ENCODE peak calls at places on chromosomes 2 and 18, in nine cellular contexts. H is cardiac muscle cell, D is progenitor cell of endocrine pancreas, M is Peyer's patch, E is MCF 10A, A is choroid plexus epithelial cell, I is fibroblast of lung, J is AG09309, X is sigmoid colon. U is an unnamed sample.

GRCh38 chr2:217970206-217970605 is 32.6 kb downstream of the TNS1 start:
- DNase-seq in H (no peak), D (no peak), M (no peak), E (no peak), A (no peak), I (no peak), J (no peak), X (no peak), U (no peak)

GRCh38 chr2:158586491-158586890 is 129.7 kb downstream of the PKP4 start:
- DNase-seq in H (peak; percentile 74), D (no peak), M (no peak), E (peak; percentile 80), A (peak; percentile 96), I (peak; percentile 76), J (peak; percentile 44), X (no peak), U (no peak)

GRCh38 chr2:98946875-98947274 is 10.8 kb upstream of the CRACDL start:
- DNase-seq in H (no peak), D (no peak), M (no peak), E (no peak), A (no peak), I (no peak), J (no peak), X (no peak), U (no peak)

GRCh38 chr2:22826658-22827165 is 558.3 kb upstream of the KLHL29 start:
- DNase-seq in H (no peak), D (no peak), M (no peak), E (no peak), A (no peak), I (no peak), J (no peak), X (no peak), U (no peak)

GRCh38 chr18:55522011-55522410 is 66.0 kb downstream of the TCF4 start:
- DNase-seq in H (peak; percentile 38), D (no peak), M (peak; percentile 58), E (peak; percentile 23), A (peak; percentile 47), I (no peak), J (no peak), X (no peak), U (no peak)

GRCh38 chr2:1621501-1621900 is 122.8 kb downstream of the PXDN start:
- DNase-seq in H (no peak), D (no peak), M (no peak), E (no peak), A (no peak), I (no peak), J (no peak), X (no peak), U (no peak)

GRCh38 chr2:191209346-191209745 is 35.9 kb upstream of the MYO1B start:
- DNase-seq in H (peak; percentile 27), D (no peak), M (no peak), E (no peak), A (peak; percentile 58), I (peak; percentile 47), J (no peak), X (no peak), U (no peak)

GRCh38 chr2:63662028-63662804 is 73.5 kb downstream of the MDH1 start:
- DNase-seq in H (peak; percentile 25), D (no peak), M (no peak), E (no peak), A (peak; percentile 35), I (peak; percentile 61), J (no peak), X (no peak), U (no peak)

GRCh38 chr2:42238644-42239288 is 69.6 kb downstream of the EML4 start:
- DNase-seq in H (no peak), D (no peak), M (peak; percentile 77), E (peak; percentile 65), A (no peak), I (no peak), J (no peak), X (no peak), U (no peak)

GRCh38 chr2:160630801-160631590 is 137.4 kb upstream of the RBMS1 start:
- DNase-seq in H (peak; percentile 47), D (no peak), M (no peak), E (no peak), A (peak; percentile 31), I (peak; percentile 37), J (no peak), X (no peak), U (no peak)

GRCh38 chr2:179437430-179437829 is 172.8 kb upstream of the SESTD1 start:
- DNase-seq in H (no peak), D (no peak), M (no peak), E (no peak), A (no peak), I (no peak), J (no peak), X (no peak), U (no peak)

GRCh38 chr2:150644298-150645067 is 157.0 kb upstream of the RND3 start:
- DNase-seq in H (peak; percentile 73), D (no peak), M (no peak), E (no peak), A (peak; percentile 80), I (peak; percentile 89), J (no peak), X (no peak), U (no peak)

GRCh38 chr18:79871026-79871390 is 73.3 kb downstream of the KCNG2 start:
- DNase-seq in H (no peak), D (no peak), M (peak; percentile 31), E (no peak), A (no peak), I (no peak), J (no peak), X (no peak), U (no peak)

GRCh38 chr2:33034784-33035183 is 88.0 kb downstream of the LTBP1 start:
- DNase-seq in H (peak; percentile 62), D (no peak), M (no peak), E (peak; percentile 44), A (peak; percentile 52), I (peak; percentile 66), J (no peak), X (no peak), U (no peak)
- TF ChIP-seq CTCF in H (peak; percentile 38), D (no peak), M (peak; percentile 12), E (peak; percentile 52), A (peak; percentile 53), I (peak; percentile 40), J (peak; percentile 55), X (peak; percentile 56), U (no peak)

GRCh38 chr18:77765468-77765867 is 515.8 kb downstream of the GALR1 start:
- DNase-seq in H (peak; percentile 1), D (peak; percentile 48), M (no peak), E (peak; percentile 28), A (peak; percentile 16), I (peak; percentile 0), J (no peak), X (no peak), U (no peak)
- TF ChIP-seq CTCF in H (no peak), D (peak; percentile 74), M (no peak), E (peak; percentile 40), A (peak; percentile 37), I (no peak), J (no peak), X (no peak), U (no peak)

DNA sequence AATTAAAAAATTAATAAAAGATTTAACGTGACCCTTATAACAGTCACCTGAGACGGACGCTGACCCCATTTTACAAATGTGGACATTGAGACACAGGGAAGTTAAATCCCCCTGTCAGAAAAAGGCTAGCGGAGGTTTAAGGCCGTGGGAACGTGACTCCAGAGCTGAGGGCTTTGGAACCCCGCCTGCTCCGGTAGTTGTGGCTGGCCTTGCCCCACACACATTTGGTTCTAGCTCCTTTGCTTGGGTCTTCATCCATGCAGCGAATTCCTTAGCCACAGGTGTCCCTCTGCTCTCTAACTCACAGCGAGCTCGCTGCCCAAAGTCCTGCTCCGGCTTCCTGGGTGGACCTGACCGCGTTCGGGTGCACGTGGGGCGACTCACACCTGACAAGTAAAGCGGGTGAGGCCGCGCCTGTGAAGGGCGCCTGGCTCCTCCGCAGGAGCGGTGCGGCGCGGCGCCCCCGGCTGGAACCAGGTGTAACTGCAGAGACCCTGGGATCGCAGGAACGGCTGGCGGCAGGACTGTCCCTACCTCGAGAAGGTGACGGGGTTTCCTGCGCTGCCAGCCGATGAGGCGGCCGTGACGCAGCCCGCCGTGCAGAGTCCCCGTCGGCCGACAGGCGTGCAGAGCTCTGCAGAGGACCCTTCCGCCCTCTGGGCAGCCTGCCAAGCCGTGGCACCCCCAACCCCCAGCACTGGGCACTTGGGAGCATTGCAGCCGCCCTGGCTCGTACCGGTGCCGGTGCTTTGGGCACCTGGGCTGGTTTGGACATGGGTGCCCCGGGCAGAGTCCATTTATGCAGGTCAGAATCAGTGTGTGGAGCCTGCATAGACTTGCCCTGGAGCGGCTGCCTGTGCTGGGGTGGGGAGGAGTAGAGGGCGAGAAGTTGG is 2.4 kb upstream of the PROC start:
- DNase-seq in H (no peak), D (peak; percentile 77), M (peak; percentile 92), E (peak; percentile 61), A (peak; percentile 40), I (peak; percentile 36), J (no peak), X (no peak), U (peak; percentile 72)
- TF ChIP-seq CTCF in H (peak; percentile 61), D (peak; percentile 82), M (peak; percentile 81), E (peak; percentile 58), A (peak; percentile 72), I (peak; percentile 7), J (no peak), X (peak; percentile 30), U (no peak)

DNA sequence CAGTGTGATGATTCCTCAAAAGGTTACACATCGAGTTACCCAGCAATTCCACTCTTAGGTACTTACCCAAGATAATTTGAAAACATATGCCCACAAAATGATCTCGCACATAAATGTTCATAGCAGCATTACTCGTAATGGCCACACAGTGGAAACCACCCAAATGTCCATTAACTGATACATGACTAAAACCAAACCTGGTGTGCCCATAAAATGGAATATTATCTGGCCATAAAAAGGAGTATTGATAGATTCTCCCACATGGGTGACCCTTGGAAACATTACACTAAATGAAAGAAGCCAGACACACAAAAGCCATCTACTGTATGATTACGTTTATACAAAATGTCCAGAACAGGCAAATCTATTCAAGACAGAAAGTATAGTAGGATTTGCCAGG is 70.4 kb downstream of the ALPK2 start:
- DNase-seq in H (no peak), D (no peak), M (no peak), E (no peak), A (no peak), I (no peak), J (no peak), X (no peak), U (no peak)
- TF ChIP-seq CTCF in H (peak; percentile 7), D (no peak), M (no peak), E (no peak), A (no peak), I (peak; percentile 13), J (no peak), X (no peak), U (no peak)

DNA sequence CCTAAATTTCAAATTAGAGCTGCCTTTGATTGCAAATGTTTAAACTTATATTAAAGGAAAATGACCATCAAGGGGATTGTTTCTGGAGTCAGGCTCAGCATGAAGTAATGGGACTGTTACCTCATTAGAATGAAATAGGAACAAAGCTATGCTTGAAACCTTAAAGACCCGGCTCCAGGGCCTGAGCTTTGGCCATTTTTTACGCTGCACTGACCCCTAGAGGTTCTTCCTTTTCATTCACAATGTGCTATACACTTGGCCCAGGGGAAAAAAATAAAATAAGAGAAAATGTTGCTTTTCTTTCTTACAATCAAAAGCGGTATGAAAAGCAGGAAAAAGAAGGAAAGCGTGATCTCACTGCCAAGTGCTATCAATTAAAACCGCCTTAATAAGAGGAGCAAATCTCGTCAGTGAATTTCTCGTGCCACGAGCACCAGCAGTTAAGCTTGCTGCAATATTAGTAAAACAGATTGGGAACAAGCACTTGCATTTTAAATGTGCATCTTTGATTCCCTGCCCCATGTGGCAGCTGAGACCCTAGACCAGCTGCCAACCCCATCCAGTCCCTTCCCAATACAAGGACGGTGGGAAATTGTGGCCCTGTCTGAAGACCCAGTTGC is 96.6 kb downstream of the MBD2 start:
- DNase-seq in H (peak; percentile 77), D (no peak), M (no peak), E (peak; percentile 67), A (peak; percentile 80), I (peak; percentile 31), J (no peak), X (no peak), U (no peak)
- TF ChIP-seq CTCF in H (peak; percentile 72), D (peak; percentile 72), M (no peak), E (peak; percentile 59), A (peak; percentile 78), I (peak; percentile 60), J (peak; percentile 70), X (no peak), U (no peak)

U was measured in activated B cell treated with CpG ODN at 0.5 μM for 24 hours.